ENCODE peak calls at places on chromosomes 2 and 18, in four cellular contexts. One of them, this sample, is unnamed.

GRCh38 chr2:54569745-54570296 is 113.7 kb downstream of the SPTBN1 start:
- DNase-seq in right lobe of liver: no peak
- DNase-seq in A549: no peak
- DNase-seq in heart left ventricle: no peak
- DNase-seq in this sample: no peak

GRCh38 chr2:201406077-201406662 is 45.1 kb downstream of the TRAK2 start:
- DNase-seq in heart left ventricle: no peak
- DNase-seq in right lobe of liver: no peak
- DNase-seq in A549: no peak
- DNase-seq in this sample: no peak

GRCh38 chr18:9474103-9474982 is 970 bp upstream of the RALBP1 start:
- DNase-seq in A549: peak; percentile 79
- DNase-seq in right lobe of liver: no peak
- DNase-seq in heart left ventricle: peak; percentile 89
- DNase-seq in this sample: no peak

GRCh38 chr18:2303517-2304238 is 267.6 kb downstream of the METTL4 start:
- DNase-seq in right lobe of liver: no peak
- DNase-seq in heart left ventricle: no peak
- DNase-seq in A549: peak; percentile 36
- DNase-seq in this sample: no peak

GRCh38 chr2:109123586-109124201 is 5.3 kb upstream of the SH3RF3 start:
- DNase-seq in right lobe of liver: no peak
- DNase-seq in A549: no peak
- DNase-seq in heart left ventricle: no peak
- DNase-seq in this sample: no peak

GRCh38 chr2:41972179-41972578 is 75.6 kb upstream of the PKDCC start:
- DNase-seq in heart left ventricle: no peak
- DNase-seq in A549: no peak
- DNase-seq in right lobe of liver: no peak
- DNase-seq in this sample: no peak

GRCh38 chr2:175552902-175553301 is 371.4 kb upstream of the ATP5MC3 start:
- DNase-seq in A549: no peak
- DNase-seq in right lobe of liver: no peak
- DNase-seq in heart left ventricle: no peak
- DNase-seq in this sample: no peak

GRCh38 chr2:171522057-171522803 is at the start of gene CYBRD1:
- DNase-seq in right lobe of liver: peak; percentile 83
- DNase-seq in heart left ventricle: peak; percentile 92
- DNase-seq in A549: peak; percentile 78
- DNase-seq in this sample: peak; percentile 90

GRCh38 chr18:59141294-59142068 is 1.8 kb downstream of the SEC11C start:
- DNase-seq in A549: no peak
- DNase-seq in heart left ventricle: no peak
- DNase-seq in right lobe of liver: no peak
- DNase-seq in this sample: no peak

GRCh38 chr18:25121442-25121841 is 230.5 kb downstream of the ZNF521 start:
- DNase-seq in heart left ventricle: no peak
- DNase-seq in right lobe of liver: no peak
- DNase-seq in A549: no peak
- DNase-seq in this sample: no peak

GRCh38 chr2:55786286-55786685 is 92.6 kb upstream of the PNPT1 start:
- DNase-seq in right lobe of liver: no peak
- DNase-seq in heart left ventricle: no peak
- DNase-seq in A549: no peak
- DNase-seq in this sample: no peak

GRCh38 chr2:18690342-18690741 is 101.0 kb upstream of the NT5C1B start:
- DNase-seq in heart left ventricle: no peak
- DNase-seq in right lobe of liver: no peak
- DNase-seq in A549: peak; percentile 16
- DNase-seq in this sample: no peak

GRCh38 chr18:11963991-11964484 is 17.3 kb upstream of the IMPA2 start:
- DNase-seq in right lobe of liver: no peak
- DNase-seq in A549: peak; percentile 40
- DNase-seq in heart left ventricle: no peak
- DNase-seq in this sample: no peak

GRCh38 chr2:234468503-234468902 is 28.4 kb downstream of the ARL4C start:
- DNase-seq in heart left ventricle: peak; percentile 80
- DNase-seq in A549: no peak
- DNase-seq in right lobe of liver: no peak
- DNase-seq in this sample: peak; percentile 72

GRCh38 chr2:196422361-196422760 is 217.2 kb upstream of the CCDC150 start:
- DNase-seq in heart left ventricle: no peak
- DNase-seq in A549: no peak
- DNase-seq in right lobe of liver: no peak
- DNase-seq in this sample: no peak

GRCh38 chr2:65329551-65329950 is 101.9 kb downstream of the ACTR2 start:
- DNase-seq in heart left ventricle: no peak
- DNase-seq in A549: no peak
- DNase-seq in right lobe of liver: no peak
- DNase-seq in this sample: no peak

GRCh38 chr18:74342416-74343043 is 26.9 kb downstream of the C18orf63 start:
- DNase-seq in heart left ventricle: no peak
- DNase-seq in A549: peak; percentile 69
- DNase-seq in right lobe of liver: no peak
- DNase-seq in this sample: no peak

GRCh38 chr18:46630160-46630559 is 26.9 kb downstream of the LOXHD1 start:
- DNase-seq in right lobe of liver: no peak
- DNase-seq in heart left ventricle: no peak
- DNase-seq in A549: no peak
- DNase-seq in this sample: no peak

GRCh38 chr2:106183093-106183837 is 10.8 kb downstream of the UXS1 start:
- DNase-seq in right lobe of liver: no peak
- DNase-seq in heart left ventricle: no peak
- DNase-seq in A549: no peak
- DNase-seq in this sample: no peak

GRCh38 chr2:108323619-108324018 is 34.9 kb downstream of the SULT1C2 start:
- DNase-seq in heart left ventricle: no peak
- DNase-seq in right lobe of liver: no peak
- DNase-seq in A549: no peak
- DNase-seq in this sample: no peak

GRCh38 chr2:152250421-152251100 is 75.0 kb upstream of the STAM2 start:
- DNase-seq in right lobe of liver: no peak
- DNase-seq in A549: no peak
- DNase-seq in heart left ventricle: no peak
- DNase-seq in this sample: no peak

GRCh38 chr2:95234806-95235205 is 27.5 kb downstream of the ZNF892 start:
- DNase-seq in right lobe of liver: no peak
- DNase-seq in heart left ventricle: no peak
- DNase-seq in A549: no peak
- DNase-seq in this sample: no peak

GRCh38 chr2:3105814-3106569 is 271.6 kb downstream of the EIPR1 start:
- DNase-seq in heart left ventricle: no peak
- DNase-seq in right lobe of liver: no peak
- DNase-seq in A549: no peak
- DNase-seq in this sample: no peak

GRCh38 chr2:176370423-176370822 is 101.2 kb downstream of the MTX2 start:
- DNase-seq in heart left ventricle: no peak
- DNase-seq in A549: no peak
- DNase-seq in right lobe of liver: no peak
- DNase-seq in this sample: no peak

GRCh38 chr2:29920130-29920577 is 1.2 kb downstream of the ALK start:
- DNase-seq in A549: peak; percentile 27
- DNase-seq in right lobe of liver: no peak
- DNase-seq in heart left ventricle: peak; percentile 59
- DNase-seq in this sample: peak; percentile 48

GRCh38 chr18:2448565-2449151 is 122.6 kb downstream of the METTL4 start:
- DNase-seq in heart left ventricle: no peak
- DNase-seq in A549: no peak
- DNase-seq in right lobe of liver: no peak
- DNase-seq in this sample: no peak

GRCh38 chr2:54520687-54521086 is 64.6 kb downstream of the SPTBN1 start:
- DNase-seq in A549: peak; percentile 35
- DNase-seq in right lobe of liver: no peak
- DNase-seq in heart left ventricle: no peak
- DNase-seq in this sample: no peak

GRCh38 chr2:233061007-233061590 is 957 bp downstream of the INPP5D start:
- DNase-seq in heart left ventricle: no peak
- DNase-seq in right lobe of liver: no peak
- DNase-seq in A549: no peak
- DNase-seq in this sample: no peak

GRCh38 chr2:205197468-205198129 is 484.7 kb upstream of the NRP2 start:
- DNase-seq in A549: no peak
- DNase-seq in right lobe of liver: no peak
- DNase-seq in heart left ventricle: no peak
- DNase-seq in this sample: no peak

GRCh38 chr2:6554403-6554802 is 311.3 kb downstream of the CMPK2 start:
- DNase-seq in heart left ventricle: no peak
- DNase-seq in right lobe of liver: no peak
- DNase-seq in A549: no peak
- DNase-seq in this sample: no peak

GRCh38 chr2:198883604-198884003 is 574.1 kb downstream of the SATB2 start:
- DNase-seq in heart left ventricle: no peak
- DNase-seq in A549: no peak
- DNase-seq in right lobe of liver: no peak
- DNase-seq in this sample: no peak

GRCh38 chr2:210086292-210086691 is 83.9 kb downstream of the RPE start:
- DNase-seq in heart left ventricle: no peak
- DNase-seq in right lobe of liver: no peak
- DNase-seq in A549: no peak
- DNase-seq in this sample: no peak

DNA sequence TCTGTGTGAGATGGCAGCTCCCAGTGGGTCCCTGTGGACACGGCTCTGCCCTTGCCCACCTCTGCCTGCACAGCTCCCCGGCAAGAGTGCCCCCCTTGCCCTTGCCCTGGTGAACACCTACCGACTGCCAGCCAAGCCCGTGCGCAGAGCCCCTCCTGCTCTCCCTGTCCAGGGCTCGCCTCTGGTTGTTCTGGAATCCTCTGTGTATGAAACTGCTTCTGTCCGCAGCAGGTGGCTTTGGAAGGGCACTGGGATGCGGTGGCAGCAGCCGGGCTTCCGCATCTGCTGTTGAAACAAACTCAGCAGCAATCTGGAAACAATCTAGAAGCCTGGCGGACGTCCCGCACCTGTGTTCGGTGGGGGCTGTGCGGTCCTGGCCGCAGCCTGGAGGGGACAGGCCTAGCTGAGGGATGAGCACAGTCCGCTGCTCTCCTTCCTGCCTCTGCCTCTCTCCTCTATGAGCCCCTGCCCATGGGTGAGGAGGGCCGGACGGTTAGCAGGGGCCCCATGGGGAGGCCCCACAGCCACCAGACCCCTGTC is 34.0 kb upstream of the KLF11 start:
- DNase-seq in heart left ventricle: no peak
- DNase-seq in A549: no peak
- DNase-seq in right lobe of liver: peak; percentile 47
- DNase-seq in this sample: no peak
- H3K27ac ChIP-seq in heart left ventricle: peak overlapping the region; percentile 75
- H3K27ac ChIP-seq in A549: no peak overlapping the region
- H3K27ac ChIP-seq in right lobe of liver: peak overlapping the region; percentile 97
- H3K27ac ChIP-seq in this sample: peak overlapping the region; percentile 85

DNA sequence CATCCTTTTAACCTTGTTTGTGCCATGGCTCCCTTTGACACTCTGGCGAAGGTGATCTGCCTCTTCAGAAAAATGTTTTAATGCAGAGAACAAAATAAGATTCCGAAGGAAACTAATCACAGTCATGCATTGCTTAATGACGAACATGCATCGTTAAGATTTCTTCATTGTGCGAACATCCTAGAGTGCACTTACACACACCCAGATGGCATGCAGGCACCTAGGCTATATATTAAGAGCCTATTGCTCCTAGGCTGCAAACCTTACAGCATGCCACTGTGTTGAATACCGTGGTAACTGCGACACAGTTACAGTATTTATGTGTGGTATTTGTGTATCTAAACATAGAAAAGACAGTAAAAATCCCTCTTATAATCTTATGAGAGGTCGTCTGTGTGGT is 8.3 kb downstream of the ASAP2 start:
- DNase-seq in right lobe of liver: no peak
- DNase-seq in A549: no peak
- DNase-seq in heart left ventricle: no peak
- DNase-seq in this sample: no peak
- H3K4me1 ChIP-seq in right lobe of liver: no peaks in the 10 kb centered on the region
- H3K4me1 ChIP-seq in A549: peaks cover 24% of the 10 kb centered on the region
- H3K4me1 ChIP-seq in heart left ventricle: peaks cover 20% of the 10 kb centered on the region
- H3K4me1 ChIP-seq in this sample: peaks cover 78% of the 10 kb centered on the region

GRCh38 chr2:194867328-194867727 is 789.7 kb upstream of the SLC39A10 start:
- DNase-seq in heart left ventricle: no peak
- DNase-seq in right lobe of liver: no peak
- DNase-seq in A549: peak; percentile 7
- DNase-seq in this sample: no peak
- TF ChIP-seq CTCF in heart left ventricle: peak; percentile 32
- TF ChIP-seq CTCF in right lobe of liver: peak; percentile 50
- TF ChIP-seq CTCF in A549: peak; percentile 52
- TF ChIP-seq CTCF in this sample: no peak

DNA sequence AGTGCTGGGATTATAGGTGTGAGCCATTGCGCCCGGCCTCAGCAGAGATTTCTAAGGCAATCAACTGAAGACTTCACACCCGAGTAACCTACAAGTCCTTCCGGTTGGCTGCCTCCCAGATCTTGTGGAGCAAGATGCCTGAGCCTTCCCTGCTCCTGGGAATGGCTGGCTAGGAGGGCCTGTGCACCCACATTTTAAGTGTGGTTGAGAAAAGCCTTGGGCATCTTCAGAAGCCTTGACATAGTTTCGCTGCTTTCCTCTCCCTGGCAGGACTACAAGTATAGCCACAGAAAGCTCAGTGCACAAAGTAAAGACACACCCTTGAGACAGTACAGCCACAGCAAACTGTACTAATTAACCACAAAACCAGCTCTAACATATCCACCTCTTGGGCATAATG is 35.2 kb downstream of the E2F6 start:
- DNase-seq in right lobe of liver: no peak
- DNase-seq in heart left ventricle: no peak
- DNase-seq in A549: no peak
- DNase-seq in this sample: no peak
- H3K27ac ChIP-seq in right lobe of liver: no peak overlapping the region
- H3K27ac ChIP-seq in heart left ventricle: no peak overlapping the region
- H3K27ac ChIP-seq in A549: no peak overlapping the region
- H3K27ac ChIP-seq in this sample: no peak overlapping the region

This sample was measured in left ventricle myocardium inferior.